ENCODE peak calls at places on chromosomes 6 and 20, in nine cellular contexts. One of them, this sample, is unnamed. For H3K4me1, the result is how much of the 10 kb centered on the place peaks cover.

GRCh38 chr20:60813066-60813465 is 439.0 kb upstream of the CDH4 start:
- DNase-seq in PC-3: no peak
- DNase-seq in OCI-LY7: no peak
- DNase-seq in right lobe of liver: no peak
- DNase-seq in lower lobe of right lung: no peak
- DNase-seq in RWPE2: no peak
- DNase-seq in BE2C: no peak
- DNase-seq in pancreas: no peak
- DNase-seq in left ventricle myocardium inferior: no peak
- DNase-seq in this sample: no peak

GRCh38 chr20:45611054-45611453 is 18.5 kb upstream of the WFDC10A start:
- DNase-seq in RWPE2: peak
- DNase-seq in left ventricle myocardium inferior: no peak
- DNase-seq in lower lobe of right lung: no peak
- DNase-seq in OCI-LY7: no peak
- DNase-seq in pancreas: no peak
- DNase-seq in BE2C: no peak
- DNase-seq in right lobe of liver: no peak
- DNase-seq in PC-3: peak
- DNase-seq in this sample: no peak

GRCh38 chr20:32201296-32201976 is 6.1 kb downstream of the PLAGL2 start:
- DNase-seq in RWPE2: no peak
- DNase-seq in lower lobe of right lung: no peak
- DNase-seq in PC-3: no peak
- DNase-seq in OCI-LY7: no peak
- DNase-seq in BE2C: no peak
- DNase-seq in right lobe of liver: no peak
- DNase-seq in left ventricle myocardium inferior: no peak
- DNase-seq in pancreas: no peak
- DNase-seq in this sample: no peak

GRCh38 chr6:86535141-86535540 is 402.2 kb upstream of the HTR1E start:
- DNase-seq in OCI-LY7: no peak
- DNase-seq in left ventricle myocardium inferior: no peak
- DNase-seq in BE2C: no peak
- DNase-seq in pancreas: no peak
- DNase-seq in right lobe of liver: no peak
- DNase-seq in RWPE2: no peak
- DNase-seq in PC-3: no peak
- DNase-seq in lower lobe of right lung: no peak
- DNase-seq in this sample: no peak

GRCh38 chr6:68778356-68779020 is 143.4 kb downstream of the ADGRB3 start:
- DNase-seq in OCI-LY7: peak
- DNase-seq in lower lobe of right lung: no peak
- DNase-seq in BE2C: peak
- DNase-seq in pancreas: no peak
- DNase-seq in left ventricle myocardium inferior: no peak
- DNase-seq in right lobe of liver: no peak
- DNase-seq in PC-3: peak
- DNase-seq in RWPE2: no peak
- DNase-seq in this sample: no peak

GRCh38 chr6:159193923-159194322 is 24.7 kb downstream of the FNDC1 start:
- DNase-seq in pancreas: no peak
- DNase-seq in BE2C: no peak
- DNase-seq in right lobe of liver: no peak
- DNase-seq in RWPE2: no peak
- DNase-seq in PC-3: no peak
- DNase-seq in left ventricle myocardium inferior: no peak
- DNase-seq in OCI-LY7: peak
- DNase-seq in lower lobe of right lung: no peak
- DNase-seq in this sample: no peak

GRCh38 chr6:113821445-113821844 is 35.7 kb upstream of the MARCKS start:
- DNase-seq in right lobe of liver: no peak
- DNase-seq in left ventricle myocardium inferior: no peak
- DNase-seq in OCI-LY7: no peak
- DNase-seq in BE2C: no peak
- DNase-seq in pancreas: no peak
- DNase-seq in lower lobe of right lung: no peak
- DNase-seq in RWPE2: no peak
- DNase-seq in PC-3: no peak
- DNase-seq in this sample: no peak

GRCh38 chr6:32196682-32197616 is 4.5 kb upstream of the GPSM3 start:
- DNase-seq in lower lobe of right lung: no peak
- DNase-seq in left ventricle myocardium inferior: peak
- DNase-seq in right lobe of liver: no peak
- DNase-seq in PC-3: no peak
- DNase-seq in RWPE2: no peak
- DNase-seq in BE2C: no peak
- DNase-seq in pancreas: peak
- DNase-seq in OCI-LY7: no peak
- DNase-seq in this sample: peak

GRCh38 chr6:903746-904145 is 210.8 kb upstream of the EXOC2 start:
- DNase-seq in OCI-LY7: no peak
- DNase-seq in left ventricle myocardium inferior: no peak
- DNase-seq in BE2C: no peak
- DNase-seq in right lobe of liver: no peak
- DNase-seq in RWPE2: no peak
- DNase-seq in PC-3: no peak
- DNase-seq in lower lobe of right lung: no peak
- DNase-seq in pancreas: no peak
- DNase-seq in this sample: no peak

GRCh38 chr20:56358070-56358469 is 704 bp upstream of the FAM210B start:
- DNase-seq in RWPE2: no peak
- DNase-seq in right lobe of liver: no peak
- DNase-seq in PC-3: peak
- DNase-seq in left ventricle myocardium inferior: no peak
- DNase-seq in OCI-LY7: no peak
- DNase-seq in pancreas: no peak
- DNase-seq in BE2C: no peak
- DNase-seq in lower lobe of right lung: no peak
- DNase-seq in this sample: no peak

GRCh38 chr6:39785281-39785680 is 6.9 kb upstream of the DAAM2 start:
- DNase-seq in BE2C: no peak
- DNase-seq in left ventricle myocardium inferior: no peak
- DNase-seq in right lobe of liver: no peak
- DNase-seq in PC-3: no peak
- DNase-seq in lower lobe of right lung: no peak
- DNase-seq in pancreas: no peak
- DNase-seq in OCI-LY7: no peak
- DNase-seq in RWPE2: no peak
- DNase-seq in this sample: no peak

GRCh38 chr20:63951398-63952209 is 4.6 kb downstream of the UCKL1 start:
- DNase-seq in pancreas: peak
- DNase-seq in left ventricle myocardium inferior: peak
- DNase-seq in BE2C: no peak
- DNase-seq in OCI-LY7: no peak
- DNase-seq in right lobe of liver: peak
- DNase-seq in RWPE2: no peak
- DNase-seq in lower lobe of right lung: no peak
- DNase-seq in PC-3: no peak
- DNase-seq in this sample: peak

GRCh38 chr20:63950701-63951397 is 5.4 kb downstream of the UCKL1 start:
- DNase-seq in PC-3: no peak
- DNase-seq in RWPE2: peak
- DNase-seq in BE2C: no peak
- DNase-seq in pancreas: peak
- DNase-seq in OCI-LY7: no peak
- DNase-seq in lower lobe of right lung: no peak
- DNase-seq in right lobe of liver: no peak
- DNase-seq in left ventricle myocardium inferior: peak
- DNase-seq in this sample: no peak

GRCh38 chr20:63952769-63953168 is 3.4 kb downstream of the UCKL1 start:
- DNase-seq in left ventricle myocardium inferior: no peak
- DNase-seq in right lobe of liver: no peak
- DNase-seq in OCI-LY7: no peak
- DNase-seq in BE2C: no peak
- DNase-seq in lower lobe of right lung: no peak
- DNase-seq in pancreas: peak
- DNase-seq in PC-3: no peak
- DNase-seq in RWPE2: no peak
- DNase-seq in this sample: no peak

GRCh38 chr20:63953764-63954429 is 2.3 kb downstream of the UCKL1 start:
- DNase-seq in BE2C: no peak
- DNase-seq in left ventricle myocardium inferior: no peak
- DNase-seq in pancreas: peak
- DNase-seq in OCI-LY7: no peak
- DNase-seq in right lobe of liver: no peak
- DNase-seq in RWPE2: no peak
- DNase-seq in lower lobe of right lung: no peak
- DNase-seq in PC-3: no peak
- DNase-seq in this sample: no peak

DNA sequence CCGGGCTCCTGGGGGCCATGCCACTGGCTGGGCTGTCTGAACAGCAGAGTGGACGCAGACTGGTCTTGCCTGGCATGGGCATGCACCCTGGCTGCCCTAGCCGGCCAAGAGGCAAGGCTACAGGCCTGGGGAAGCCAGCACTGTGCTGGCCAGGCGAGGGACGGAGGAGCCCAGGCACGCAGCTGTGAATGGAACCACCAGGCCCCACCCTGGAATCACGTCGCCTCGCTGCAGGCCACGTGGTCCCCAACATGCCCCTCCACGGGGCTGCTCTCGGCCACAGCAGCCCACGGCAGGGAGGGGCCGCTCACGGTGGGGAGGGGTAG is 4.0 kb downstream of the UCKL1 start:
- DNase-seq in pancreas: peak
- DNase-seq in BE2C: no peak
- DNase-seq in OCI-LY7: no peak
- DNase-seq in left ventricle myocardium inferior: no peak
- DNase-seq in PC-3: no peak
- DNase-seq in RWPE2: peak
- DNase-seq in right lobe of liver: no peak
- DNase-seq in lower lobe of right lung: no peak
- DNase-seq in this sample: no peak
- H3K4me1 ChIP-seq in pancreas: under half
- H3K4me1 ChIP-seq in BE2C: under half
- H3K4me1 ChIP-seq in OCI-LY7: under half
- H3K4me1 ChIP-seq in left ventricle myocardium inferior: half or more
- H3K4me1 ChIP-seq in PC-3: under half
- H3K4me1 ChIP-seq in RWPE2: under half
- H3K4me1 ChIP-seq in right lobe of liver: under half
- H3K4me1 ChIP-seq in lower lobe of right lung: half or more
- H3K4me1 ChIP-seq in this sample: half or more

GRCh38 chr20:37990571-37991151 is 42.6 kb downstream of the TTI1 start:
- DNase-seq in BE2C: peak
- DNase-seq in right lobe of liver: no peak
- DNase-seq in PC-3: peak
- DNase-seq in lower lobe of right lung: peak
- DNase-seq in OCI-LY7: peak
- DNase-seq in left ventricle myocardium inferior: peak
- DNase-seq in pancreas: no peak
- DNase-seq in RWPE2: peak
- DNase-seq in this sample: peak
- TF ChIP-seq CTCF in BE2C: no peak
- TF ChIP-seq CTCF in right lobe of liver: no peak
- TF ChIP-seq CTCF in PC-3: no peak
- TF ChIP-seq CTCF in lower lobe of right lung: no peak
- TF ChIP-seq CTCF in OCI-LY7: no peak
- TF ChIP-seq CTCF in left ventricle myocardium inferior: no peak
- TF ChIP-seq CTCF in pancreas: no peak
- TF ChIP-seq CTCF in RWPE2: no peak
- TF ChIP-seq CTCF in this sample: no peak

GRCh38 chr6:34393968-34394305 is 1.5 kb upstream of the NUDT3 start:
- DNase-seq in RWPE2: no peak
- DNase-seq in lower lobe of right lung: no peak
- DNase-seq in left ventricle myocardium inferior: no peak
- DNase-seq in OCI-LY7: no peak
- DNase-seq in BE2C: no peak
- DNase-seq in right lobe of liver: no peak
- DNase-seq in pancreas: no peak
- DNase-seq in PC-3: no peak
- DNase-seq in this sample: no peak
- H3K4me3 ChIP-seq in RWPE2: no peak
- H3K4me3 ChIP-seq in lower lobe of right lung: no peak
- H3K4me3 ChIP-seq in left ventricle myocardium inferior: peak
- H3K4me3 ChIP-seq in OCI-LY7: peak
- H3K4me3 ChIP-seq in BE2C: no peak
- H3K4me3 ChIP-seq in right lobe of liver: no peak
- H3K4me3 ChIP-seq in pancreas: no peak
- H3K4me3 ChIP-seq in PC-3: peak
- H3K4me3 ChIP-seq in this sample: no peak

GRCh38 chr6:14274552-14275492 is 157.2 kb downstream of the CD83 start:
- DNase-seq in RWPE2: peak
- DNase-seq in PC-3: peak
- DNase-seq in left ventricle myocardium inferior: no peak
- DNase-seq in BE2C: no peak
- DNase-seq in lower lobe of right lung: peak
- DNase-seq in OCI-LY7: no peak
- DNase-seq in pancreas: no peak
- DNase-seq in right lobe of liver: no peak
- DNase-seq in this sample: no peak
- H3K4me1 ChIP-seq in RWPE2: under half
- H3K4me1 ChIP-seq in PC-3: half or more
- H3K4me1 ChIP-seq in left ventricle myocardium inferior: under half
- H3K4me1 ChIP-seq in BE2C: under half
- H3K4me1 ChIP-seq in lower lobe of right lung: under half
- H3K4me1 ChIP-seq in OCI-LY7: half or more
- H3K4me1 ChIP-seq in pancreas: under half
- H3K4me1 ChIP-seq in right lobe of liver: under half
- H3K4me1 ChIP-seq in this sample: under half

GRCh38 chr6:43149260-43149659 is 21.8 kb upstream of the SRF start:
- DNase-seq in right lobe of liver: no peak
- DNase-seq in OCI-LY7: no peak
- DNase-seq in lower lobe of right lung: no peak
- DNase-seq in BE2C: no peak
- DNase-seq in left ventricle myocardium inferior: no peak
- DNase-seq in RWPE2: no peak
- DNase-seq in PC-3: peak
- DNase-seq in pancreas: no peak
- DNase-seq in this sample: no peak
- TF ChIP-seq CTCF in right lobe of liver: no peak
- TF ChIP-seq CTCF in OCI-LY7: no peak
- TF ChIP-seq CTCF in lower lobe of right lung: no peak
- TF ChIP-seq CTCF in BE2C: no peak
- TF ChIP-seq CTCF in left ventricle myocardium inferior: no peak
- TF ChIP-seq CTCF in RWPE2: no peak
- TF ChIP-seq CTCF in PC-3: no peak
- TF ChIP-seq CTCF in pancreas: no peak
- TF ChIP-seq CTCF in this sample: no peak

GRCh38 chr6:125363360-125364121 is 61.8 kb upstream of the HDDC2 start:
- DNase-seq in lower lobe of right lung: peak
- DNase-seq in BE2C: peak
- DNase-seq in RWPE2: no peak
- DNase-seq in left ventricle myocardium inferior: peak
- DNase-seq in right lobe of liver: peak
- DNase-seq in PC-3: no peak
- DNase-seq in pancreas: peak
- DNase-seq in OCI-LY7: no peak
- DNase-seq in this sample: peak
- H3K4me3 ChIP-seq in lower lobe of right lung: peak
- H3K4me3 ChIP-seq in BE2C: peak
- H3K4me3 ChIP-seq in RWPE2: peak
- H3K4me3 ChIP-seq in left ventricle myocardium inferior: peak
- H3K4me3 ChIP-seq in right lobe of liver: peak
- H3K4me3 ChIP-seq in PC-3: peak
- H3K4me3 ChIP-seq in pancreas: peak
- H3K4me3 ChIP-seq in OCI-LY7: no peak
- H3K4me3 ChIP-seq in this sample: no peak

GRCh38 chr6:118886641-118887040 is 7.3 kb upstream of the ASF1A start:
- DNase-seq in left ventricle myocardium inferior: no peak
- DNase-seq in OCI-LY7: no peak
- DNase-seq in BE2C: no peak
- DNase-seq in lower lobe of right lung: no peak
- DNase-seq in pancreas: no peak
- DNase-seq in right lobe of liver: no peak
- DNase-seq in RWPE2: no peak
- DNase-seq in PC-3: no peak
- DNase-seq in this sample: no peak
- H3K4me1 ChIP-seq in left ventricle myocardium inferior: under half
- H3K4me1 ChIP-seq in OCI-LY7: half or more
- H3K4me1 ChIP-seq in BE2C: under half
- H3K4me1 ChIP-seq in lower lobe of right lung: under half
- H3K4me1 ChIP-seq in pancreas: under half
- H3K4me1 ChIP-seq in right lobe of liver: under half
- H3K4me1 ChIP-seq in RWPE2: under half
- H3K4me1 ChIP-seq in PC-3: under half
- H3K4me1 ChIP-seq in this sample: under half